ENCODE peak calls at places on chromosomes 16 and 17, in five cellular contexts. V, U, Y, D and I are unnamed samples.

GRCh38 chr17:43020789-43021738 is 1.1 kb downstream of the VAT1 start:
- DNase-seq in V (peak), U (no peak), Y (no peak), D (peak), I (peak)

GRCh38 chr16:53546988-53547391 is 44.0 kb upstream of the AKTIP start:
- DNase-seq in V (no peak), U (no peak), Y (no peak), D (no peak), I (no peak)

GRCh38 chr17:42526031-42526444 is 10.0 kb upstream of the NAGLU start:
- DNase-seq in V (no peak), U (no peak), Y (no peak), D (peak), I (no peak)

GRCh38 chr17:56174421-56174820 is 21.1 kb downstream of the ANKFN1 start:
- DNase-seq in V (no peak), U (no peak), Y (no peak), D (no peak), I (no peak)

GRCh38 chr16:1655269-1655807 is 22.7 kb upstream of the JPT2 start:
- DNase-seq in V (no peak), U (no peak), Y (no peak), D (no peak), I (no peak)

GRCh38 chr16:15032547-15033308 is 23.1 kb downstream of the NTAN1 start:
- DNase-seq in V (no peak), U (no peak), Y (no peak), D (no peak), I (no peak)

GRCh38 chr17:50909765-50910661 is 43.9 kb upstream of the TOB1 start:
- DNase-seq in V (no peak), U (peak), Y (no peak), D (no peak), I (no peak)

GRCh38 chr17:31052187-31052889 is 42.4 kb upstream of the NF1 start:
- DNase-seq in V (peak), U (no peak), Y (no peak), D (peak), I (no peak)

GRCh38 chr16:10751291-10751697 is 7.7 kb downstream of the NUBP1 start:
- DNase-seq in V (no peak), U (peak), Y (no peak), D (no peak), I (no peak)

GRCh38 chr17:57294075-57294474 is 37.8 kb downstream of the MSI2 start:
- DNase-seq in V (no peak), U (no peak), Y (no peak), D (no peak), I (peak)